ENCODE peak calls at places on chromosomes 3 and 15, in ten cellular contexts. B is ascending aorta, M is brain microvascular endothelial cell, T is prostate gland, V is heart left ventricle, E is upper lobe of right lung, N is heart right ventricle, Z is gastrocnemius medialis, G is spleen, H is stomach. U is an unnamed sample. For H3K27me3, the result is how much of the 10 kb centered on the place peaks cover.

GRCh38 chr3:166663194-166663593 is 716.9 kb downstream of the ZBBX start:
- DNase-seq in T (no peak), G (no peak), H (no peak), N (no peak), B (no peak), E (no peak), M (no peak), Z (no peak), V (no peak), U (no peak)

GRCh38 chr3:70393881-70394612 is 81.6 kb upstream of the MDFIC2 start:
- DNase-seq in G (no peak), B (no peak), E (no peak), N (no peak), H (peak), T (no peak), V (no peak), Z (no peak), M (no peak), U (no peak)

GRCh38 chr3:137121704-137122314 is 164.0 kb downstream of the IL20RB start:
- DNase-seq in B (no peak), Z (no peak), G (no peak), N (no peak), H (no peak), T (no peak), E (no peak), M (peak), V (peak), U (no peak)

GRCh38 chr15:70035719-70036077 is 62.0 kb downstream of the TLE3 start:
- DNase-seq in G (peak), N (no peak), T (no peak), Z (no peak), M (no peak), E (no peak), B (no peak), H (no peak), V (no peak), U (no peak)

GRCh38 chr3:41155834-41156233 is 43.5 kb upstream of the CTNNB1 start:
- DNase-seq in E (no peak), T (no peak), N (no peak), G (no peak), H (no peak), Z (no peak), B (no peak), M (no peak), V (no peak), U (no peak)

GRCh38 chr3:30602946-30603345 is 3.5 kb upstream of the TGFBR2 start:
- DNase-seq in G (no peak), V (no peak), H (no peak), N (no peak), T (no peak), Z (no peak), M (no peak), B (no peak), E (no peak), U (no peak)

GRCh38 chr3:42080452-42080872 is 10.7 kb upstream of the TRAK1 start:
- DNase-seq in T (no peak), V (no peak), N (no peak), E (no peak), Z (no peak), M (no peak), B (no peak), H (peak), G (peak), U (no peak)

GRCh38 chr3:121482651-121483050 is 63.1 kb downstream of the POLQ start:
- DNase-seq in B (no peak), E (no peak), H (no peak), N (no peak), V (no peak), Z (no peak), G (no peak), M (peak), T (no peak), U (no peak)

GRCh38 chr3:155428558-155428957 is 135.1 kb upstream of the STRIT1 start:
- DNase-seq in Z (no peak), V (no peak), T (no peak), H (no peak), M (no peak), E (no peak), N (no peak), B (no peak), G (no peak), U (no peak)

GRCh38 chr3:117036259-117036799 is 326.8 kb downstream of the TUSC7 start:
- DNase-seq in N (no peak), H (no peak), T (no peak), Z (peak), M (peak), E (no peak), G (no peak), B (no peak), V (peak), U (no peak)

GRCh38 chr15:60582370-60583036 is 103.6 kb upstream of the ICE2 start:
- DNase-seq in V (no peak), E (no peak), N (no peak), H (no peak), G (no peak), M (peak), B (no peak), T (no peak), Z (no peak), U (no peak)

GRCh38 chr3:190718097-190718496 is 144.4 kb downstream of the GMNC start:
- DNase-seq in G (no peak), T (no peak), Z (no peak), H (no peak), M (no peak), V (no peak), E (no peak), N (no peak), B (no peak), U (no peak)

GRCh38 chr3:30779686-30780287 is 114.7 kb downstream of the GADL1 start:
- DNase-seq in N (no peak), E (no peak), M (peak), V (no peak), G (no peak), H (no peak), Z (no peak), T (no peak), B (no peak), U (no peak)

GRCh38 chr15:75775296-75776074 is 62.8 kb upstream of the CSPG4 start:
- DNase-seq in T (no peak), N (no peak), Z (no peak), G (peak), E (no peak), H (no peak), M (no peak), V (no peak), B (no peak), U (no peak)

GRCh38 chr15:44427756-44428724 is 611 bp downstream of the CTDSPL2 start:
- DNase-seq in M (no peak), B (no peak), V (no peak), E (no peak), H (peak), G (no peak), Z (no peak), T (peak), N (no peak), U (no peak)

GRCh38 chr3:13854492-13854891 is 25.4 kb downstream of the WNT7A start:
- DNase-seq in T (no peak), G (peak), H (no peak), N (no peak), V (no peak), E (no peak), Z (no peak), B (no peak), M (no peak), U (no peak)

GRCh38 chr3:177362646-177363045 is 165.4 kb upstream of the TBL1XR1 start:
- DNase-seq in E (no peak), G (no peak), B (no peak), N (no peak), T (no peak), H (no peak), Z (no peak), M (no peak), V (no peak), U (no peak)

GRCh38 chr15:94387854-94388441 is 156.6 kb downstream of the MCTP2 start:
- DNase-seq in M (no peak), G (peak), E (no peak), Z (no peak), N (no peak), B (no peak), H (no peak), T (no peak), V (no peak), U (no peak)

GRCh38 chr15:87863152-87863551 is 393.4 kb downstream of the NTRK3 start:
- DNase-seq in H (no peak), Z (no peak), T (no peak), N (no peak), V (no peak), G (no peak), B (no peak), M (no peak), E (no peak), U (no peak)

GRCh38 chr15:38344351-38344750 is 91.7 kb downstream of the SPRED1 start:
- DNase-seq in G (no peak), M (no peak), B (no peak), Z (no peak), E (no peak), T (no peak), N (no peak), V (no peak), H (no peak), U (no peak)

GRCh38 chr3:40661285-40661684 is 136.5 kb downstream of the ZNF621 start:
- DNase-seq in M (no peak), E (no peak), G (no peak), T (no peak), B (no peak), Z (no peak), H (no peak), V (no peak), N (no peak), U (no peak)

GRCh38 chr15:62163847-62164499 is 1.1 kb downstream of the C2CD4B start:
- DNase-seq in V (no peak), E (no peak), N (peak), G (peak), M (no peak), Z (no peak), B (no peak), H (peak), T (no peak), U (no peak)

GRCh38 chr3:31968927-31969418 is 12.1 kb downstream of the OSBPL10 start:
- DNase-seq in E (no peak), H (no peak), G (no peak), V (no peak), Z (no peak), T (peak), M (peak), N (no peak), B (no peak), U (no peak)

GRCh38 chr3:37096972-37097371 is 77.4 kb downstream of the LRRFIP2 start:
- DNase-seq in T (no peak), Z (no peak), H (no peak), N (no peak), V (no peak), G (no peak), E (no peak), B (no peak), M (no peak), U (no peak)

GRCh38 chr3:112345681-112346080 is 12.7 kb downstream of the CD200 start:
- DNase-seq in V (no peak), Z (no peak), E (no peak), N (no peak), G (no peak), M (no peak), T (no peak), H (no peak), B (no peak), U (no peak)

DNA sequence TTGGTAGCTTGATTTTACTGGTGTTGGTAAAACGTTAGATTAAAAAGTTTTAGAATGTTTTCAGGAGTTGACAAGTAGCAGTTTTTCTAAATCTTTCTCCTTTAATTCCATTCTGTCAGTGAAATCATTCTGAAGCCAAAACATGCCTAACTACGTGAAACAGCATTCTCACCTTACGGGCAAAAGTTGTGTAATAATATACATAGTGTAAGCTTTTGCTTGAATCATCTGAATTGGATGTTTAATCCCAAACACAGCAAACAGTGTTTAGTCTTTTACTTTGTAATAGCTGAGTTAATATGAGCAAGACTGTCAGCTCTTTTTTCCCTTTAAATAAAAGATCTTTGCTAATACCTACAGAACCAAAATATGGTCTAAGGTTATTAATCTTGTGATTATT is 100.6 kb downstream of the CYP19A1 start:
- DNase-seq in V (no peak), B (no peak), M (no peak), T (no peak), N (no peak), Z (no peak), H (no peak), G (no peak), E (no peak), U (no peak)
- H3K27me3 ChIP-seq in V (under half), B (under half), M (under half), T (under half), N (under half), Z (under half), H (under half), G (under half), E (under half), U (under half)

DNA sequence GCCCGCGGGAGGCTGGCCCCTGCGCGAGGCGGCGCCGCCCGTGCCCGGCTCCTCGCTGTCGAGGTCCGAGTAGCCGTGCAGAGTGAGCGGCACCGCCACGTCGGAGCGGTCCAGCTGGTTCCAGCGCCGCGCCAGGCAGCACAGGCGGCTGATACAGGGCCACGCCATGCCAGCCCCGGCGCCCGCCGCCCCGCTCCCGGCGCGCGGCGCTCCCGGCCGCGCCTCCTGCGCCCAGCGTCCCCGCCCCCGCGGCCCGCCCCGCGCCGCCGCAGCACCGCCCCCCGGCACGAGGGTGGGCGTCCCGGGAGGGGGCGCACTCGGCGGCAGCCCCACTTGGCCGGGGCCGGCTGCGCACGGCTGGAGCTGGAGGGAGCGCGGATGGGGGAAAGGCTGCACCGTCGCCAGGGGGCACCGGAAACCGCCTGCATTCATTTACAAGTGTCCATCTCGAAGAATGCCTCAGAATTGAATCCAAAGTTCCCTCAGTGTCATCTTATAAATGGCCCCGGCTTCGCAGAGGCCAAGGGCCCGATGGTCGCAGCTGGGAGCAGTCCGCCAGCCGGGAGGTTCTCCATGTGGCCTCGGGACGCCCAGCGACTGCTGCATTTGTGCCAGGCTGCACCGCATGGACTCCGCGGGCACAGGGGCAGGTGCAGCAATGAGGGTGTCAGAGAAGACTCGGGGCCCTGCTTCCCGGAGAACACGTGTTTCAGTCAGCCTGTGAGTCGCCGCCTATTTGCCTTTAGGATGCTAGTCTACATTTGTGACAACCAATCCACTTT is at the start of gene MAP6D1:
- DNase-seq in V (no peak), T (peak), H (no peak), N (peak), B (no peak), G (peak), E (peak), M (peak), Z (no peak), U (peak)
- TF ChIP-seq CTCF in V (no peak), T (no peak), H (no peak), N (no peak), B (peak), G (no peak), E (peak), M (peak), Z (no peak), U (no peak)

GRCh38 chr3:131216801-131217200 is 164.8 kb upstream of the NUDT16 start:
- DNase-seq in M (peak), Z (no peak), G (no peak), H (peak), V (peak), E (no peak), N (no peak), T (no peak), B (no peak), U (no peak)
- H3K27ac ChIP-seq in M (peak), Z (no peak), G (no peak), H (no peak), V (peak), E (no peak), N (no peak), T (no peak), B (peak), U (no peak)

GRCh38 chr3:125061170-125061569 is 5.4 kb upstream of the HEG1 start:
- DNase-seq in B (no peak), M (no peak), G (no peak), T (no peak), V (peak), E (no peak), Z (peak), N (peak), H (no peak), U (no peak)

GRCh38 chr3:125058959-125059358 is 3.2 kb upstream of the HEG1 start:
- DNase-seq in H (no peak), Z (no peak), V (no peak), M (no peak), G (no peak), E (no peak), B (no peak), N (no peak), T (no peak), U (no peak)

GRCh38 chr3:125059488-125060245 is 3.9 kb upstream of the HEG1 start:
- DNase-seq in N (no peak), H (no peak), Z (no peak), E (no peak), B (no peak), G (no peak), T (no peak), V (no peak), M (no peak), U (no peak)

GRCh38 chr3:125061646-125062045 is 5.8 kb upstream of the HEG1 start:
- DNase-seq in N (no peak), G (no peak), T (no peak), V (no peak), E (no peak), Z (no peak), H (no peak), M (no peak), B (no peak), U (no peak)

DNA sequence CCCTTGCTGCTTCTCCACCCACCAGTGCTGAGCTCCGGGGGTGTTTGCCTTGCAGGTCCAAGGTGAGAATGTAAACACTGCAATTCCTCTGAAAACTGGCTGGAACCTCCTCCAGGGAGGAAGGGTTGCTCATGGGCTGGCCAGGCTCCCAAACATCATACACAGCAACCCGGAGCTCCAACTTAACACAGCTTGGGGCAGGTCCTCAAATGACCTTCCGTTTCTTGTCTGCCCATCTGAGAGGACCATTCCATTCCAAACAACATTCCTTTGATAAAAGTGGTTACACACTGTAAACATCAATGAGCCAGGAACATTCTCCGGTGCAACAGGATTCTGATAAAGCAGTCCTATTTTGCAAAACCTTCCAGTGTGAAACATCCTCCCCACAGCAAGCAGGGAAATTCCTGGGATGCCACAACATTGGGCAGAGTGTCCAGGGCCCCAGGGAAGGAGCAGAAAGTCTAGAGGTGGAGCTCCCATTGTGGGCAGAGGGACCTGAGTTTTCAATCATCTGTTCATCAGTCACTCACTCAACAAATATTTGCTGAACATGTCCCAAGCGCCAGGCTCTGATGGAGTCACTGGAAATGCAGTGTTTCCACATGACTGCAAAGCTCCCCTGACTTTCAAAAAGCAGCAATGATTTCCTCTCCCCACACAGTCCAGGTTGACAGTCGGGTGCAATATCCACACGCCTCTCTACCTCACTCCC is 7.3 kb upstream of the HEG1 start:
- DNase-seq in B (no peak), M (peak), T (peak), G (no peak), N (peak), V (peak), E (peak), H (peak), Z (no peak), U (no peak)
- H3K27me3 ChIP-seq in B (under half), M (under half), T (under half), G (under half), N (under half), V (under half), E (under half), H (under half), Z (under half), U (under half)

GRCh38 chr3:170502297-170502696 is 83.6 kb downstream of the SLC7A14 start:
- DNase-seq in V (no peak), G (no peak), N (peak), T (no peak), M (no peak), E (no peak), H (no peak), B (no peak), Z (no peak), U (no peak)

GRCh38 chr3:170500462-170500861 is 81.8 kb downstream of the CLDN11 start:
- DNase-seq in T (no peak), B (no peak), Z (no peak), G (no peak), V (no peak), N (no peak), H (no peak), M (no peak), E (no peak), U (no peak)

GRCh38 chr3:170497197-170497596 is 78.5 kb downstream of the CLDN11 start:
- DNase-seq in V (no peak), T (no peak), Z (no peak), N (no peak), G (no peak), E (no peak), H (no peak), B (no peak), M (no peak), U (no peak)

GRCh38 chr3:170500995-170501394 is 82.3 kb downstream of the CLDN11 start:
- DNase-seq in H (no peak), V (no peak), N (no peak), T (no peak), Z (no peak), E (no peak), G (no peak), M (no peak), B (no peak), U (no peak)

GRCh38 chr3:170499562-170500156 is 81.0 kb downstream of the CLDN11 start:
- DNase-seq in H (peak), E (no peak), T (no peak), V (no peak), M (peak), N (no peak), G (no peak), Z (no peak), B (no peak), U (no peak)
- TF ChIP-seq CTCF in H (peak), E (peak), T (no peak), V (peak), M (peak), N (peak), G (no peak), Z (no peak), B (no peak), U (no peak)

U was measured in CD4-positive, alpha-beta T cell.